ENCODE peak calls at places on chromosomes 3 and 15, in four cellular contexts. A is A549, R is HepG2, U is GM12878. L is an unnamed sample.

GRCh38 chr15:36644156-36644896 is 64.9 kb downstream of the CDIN1 start:
- DNase-seq in A (no peak), R (no peak), U (no peak), L (no peak)

GRCh38 chr15:26866298-26867198 is at the start of gene GABRA5:
- DNase-seq in A (peak; percentile 86), R (no peak), U (no peak), L (no peak)

GRCh38 chr3:197960694-197961581 is 921 bp downstream of the LMLN start:
- DNase-seq in A (no peak), R (no peak), U (no peak), L (peak; percentile 57)

GRCh38 chr3:48155122-48155521 is 33.1 kb downstream of the CDC25A start:
- DNase-seq in A (peak; percentile 36), R (no peak), U (no peak), L (no peak)

GRCh38 chr3:66486646-66487045 is 14.2 kb downstream of the LRIG1 start:
- DNase-seq in A (no peak), R (no peak), U (no peak), L (no peak)

GRCh38 chr3:13204177-13204581 is 130.9 kb upstream of the IQSEC1 start:
- DNase-seq in A (no peak), R (no peak), U (no peak), L (no peak)

GRCh38 chr3:85652322-85652721 is 693.5 kb downstream of the CADM2 start:
- DNase-seq in A (no peak), R (no peak), U (no peak), L (no peak)

GRCh38 chr3:141262306-141262705 is 30.7 kb downstream of the PXYLP1 start:
- DNase-seq in A (no peak), R (no peak), U (no peak), L (no peak)

GRCh38 chr3:94616833-94617232 is 554.0 kb downstream of the NSUN3 start:
- DNase-seq in A (peak; percentile 78), R (peak; percentile 50), U (no peak), L (no peak)

GRCh38 chr3:168511428-168512014 is 415.8 kb upstream of the GOLIM4 start:
- DNase-seq in A (peak; percentile 0), R (no peak), U (no peak), L (no peak)

GRCh38 chr3:160470181-160470580 is 20.6 kb upstream of the TRIM59 start:
- DNase-seq in A (no peak), R (no peak), U (no peak), L (no peak)

GRCh38 chr3:45064512-45065372 is 38.6 kb downstream of the CLEC3B start:
- DNase-seq in A (no peak), R (no peak), U (no peak), L (peak; percentile 64)

GRCh38 chr15:65856821-65857455 is 12.4 kb upstream of the RAB11A start:
- DNase-seq in A (peak; percentile 77), R (peak; percentile 64), U (no peak), L (peak; percentile 85)

GRCh38 chr3:141076026-141076797 is 25.1 kb downstream of the SPSB4 start:
- DNase-seq in A (no peak), R (no peak), U (no peak), L (no peak)

GRCh38 chr3:42300013-42300412 is 34.0 kb upstream of the CCK start:
- DNase-seq in A (peak; percentile 5), R (peak; percentile 10), U (no peak), L (no peak)

GRCh38 chr15:99439524-99439835 is 126.3 kb upstream of the MEF2A start:
- DNase-seq in A (no peak), R (no peak), U (no peak), L (no peak)

GRCh38 chr15:69074011-69074842 is 59.7 kb downstream of the NOX5 start:
- DNase-seq in A (peak; percentile 86), R (peak; percentile 20), U (no peak), L (no peak)

GRCh38 chr15:27250223-27250622 is 279.2 kb downstream of the GABRG3 start:
- DNase-seq in A (peak; percentile 12), R (no peak), U (no peak), L (no peak)

GRCh38 chr15:39177561-39177960 is 403.3 kb upstream of the THBS1 start:
- DNase-seq in A (no peak), R (no peak), U (no peak), L (no peak)

GRCh38 chr3:134365766-134366065 is 8.5 kb downstream of the AMOTL2 start:
- DNase-seq in A (no peak), R (no peak), U (no peak), L (no peak)

GRCh38 chr3:100354850-100355249 is 20.3 kb downstream of the NIT2 start:
- DNase-seq in A (no peak), R (no peak), U (no peak), L (no peak)

GRCh38 chr3:72144773-72145505 is 360.0 kb upstream of the PROK2 start:
- DNase-seq in A (no peak), R (peak; percentile 48), U (no peak), L (peak; percentile 79)

GRCh38 chr3:136305879-136306278 is 55.7 kb downstream of the PCCB start:
- DNase-seq in A (no peak), R (no peak), U (peak; percentile 8), L (no peak)

GRCh38 chr3:190716961-190717360 is 145.5 kb downstream of the GMNC start:
- DNase-seq in A (no peak), R (no peak), U (no peak), L (no peak)

DNA sequence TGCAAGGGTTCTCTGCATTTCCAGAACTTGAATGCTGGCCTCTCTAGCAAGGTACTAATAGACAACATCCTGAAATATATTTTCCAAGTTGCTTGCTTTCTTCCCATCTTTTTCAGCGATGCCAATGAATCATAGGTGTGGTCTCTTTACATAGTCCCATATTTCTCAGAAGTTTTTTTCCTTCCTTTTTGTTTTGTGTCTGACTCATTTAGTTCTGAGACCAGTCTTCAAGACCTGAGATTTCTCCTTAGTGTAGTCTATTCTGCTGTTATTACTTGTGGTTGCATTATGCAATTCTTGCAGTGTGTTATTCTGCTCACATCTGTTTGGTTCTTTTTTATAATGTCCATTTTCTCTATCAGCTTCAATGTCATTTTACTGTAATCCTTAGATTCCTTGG is 1265.0 kb upstream of the ALCAM start:
- DNase-seq in A (no peak), R (no peak), U (no peak), L (no peak)
- TF ChIP-seq POLR2AphosphoS2 in A (no peak), R (no peak), U (no peak), L (no peak)

DNA sequence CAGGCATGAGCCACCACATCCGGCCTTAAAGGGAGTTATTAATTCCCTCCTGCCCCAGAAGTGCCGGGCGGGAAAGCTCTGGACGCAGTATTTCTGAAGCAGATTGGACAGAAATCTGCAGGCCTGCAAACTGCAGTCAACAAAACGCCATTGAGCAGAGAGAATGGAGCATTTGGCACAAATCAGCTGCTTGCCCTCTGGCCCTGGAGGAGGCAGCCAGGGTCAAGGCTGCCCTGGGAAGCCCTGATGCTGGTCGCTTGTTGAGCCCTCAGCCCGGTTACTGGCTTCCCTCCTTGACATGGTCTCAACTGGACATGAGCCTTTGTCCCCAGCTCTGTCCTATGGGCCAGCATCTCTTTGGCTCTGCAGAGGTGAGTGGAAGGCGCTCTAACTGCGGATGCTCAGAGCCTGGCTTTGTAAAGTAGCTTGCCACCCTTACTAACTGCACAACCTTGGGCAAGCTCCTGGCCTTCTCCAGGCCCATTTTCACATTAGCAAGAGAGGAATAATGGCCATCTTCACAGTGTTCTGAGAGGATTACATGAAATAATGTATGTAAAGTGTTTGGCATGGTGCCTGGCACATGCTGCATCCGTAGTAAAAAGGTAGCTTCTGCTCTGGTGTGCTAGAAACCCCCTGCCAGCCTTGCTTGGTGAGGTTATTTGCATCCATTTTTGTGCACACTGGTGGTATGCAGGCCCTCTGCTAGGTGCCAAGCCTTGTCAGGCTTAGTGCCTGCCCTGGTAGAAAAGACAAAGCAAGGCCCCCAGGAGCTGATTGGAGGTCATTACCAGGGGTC is 4.1 kb downstream of the SEMA4B start:
- DNase-seq in A (no peak), R (no peak), U (no peak), L (no peak)
- TF ChIP-seq POLR2AphosphoS2 in A (no peak), R (no peak), U (no peak), L (no peak)

GRCh38 chr3:43910750-43911149 is 220.0 kb downstream of the ABHD5 start:
- DNase-seq in A (no peak), R (no peak), U (no peak), L (no peak)
- TF ChIP-seq POLR2AphosphoS2 in A (no peak), R (no peak), U (no peak), L (no peak)

GRCh38 chr15:79930509-79930908 is 33.7 kb upstream of the MTHFS start:
- DNase-seq in A (no peak), R (no peak), U (no peak), L (no peak)
- TF ChIP-seq POLR2AphosphoS2 in A (no peak), R (no peak), U (no peak), L (no peak)

GRCh38 chr3:17260257-17260656 is 375.5 kb downstream of the PLCL2 start:
- DNase-seq in A (no peak), R (no peak), U (no peak), L (no peak)

GRCh38 chr3:17261627-17262369 is 377.0 kb downstream of the PLCL2 start:
- DNase-seq in A (no peak), R (no peak), U (no peak), L (no peak)

GRCh38 chr3:17257269-17257668 is 372.5 kb downstream of the PLCL2 start:
- DNase-seq in A (no peak), R (no peak), U (no peak), L (no peak)

GRCh38 chr3:17258823-17259436 is 374.2 kb downstream of the PLCL2 start:
- DNase-seq in A (peak; percentile 45), R (peak; percentile 14), U (no peak), L (peak; percentile 41)
- TF ChIP-seq POLR2AphosphoS2 in A (no peak), R (no peak), U (no peak), L (no peak)

GRCh38 chr3:20080956-20081554 is 40.8 kb downstream of the KAT2B start:
- DNase-seq in A (peak; percentile 12), R (peak; percentile 40), U (peak; percentile 56), L (peak; percentile 8)
- TF ChIP-seq POLR2AphosphoS2 in A (no peak), R (no peak), U (no peak), L (no peak)

GRCh38 chr3:171255236-171255806 is 204.9 kb downstream of the TNIK start:
- DNase-seq in A (no peak), R (no peak), U (peak; percentile 75), L (no peak)
- TF ChIP-seq POLR2AphosphoS2 in A (no peak), R (no peak), U (no peak), L (no peak)

DNA sequence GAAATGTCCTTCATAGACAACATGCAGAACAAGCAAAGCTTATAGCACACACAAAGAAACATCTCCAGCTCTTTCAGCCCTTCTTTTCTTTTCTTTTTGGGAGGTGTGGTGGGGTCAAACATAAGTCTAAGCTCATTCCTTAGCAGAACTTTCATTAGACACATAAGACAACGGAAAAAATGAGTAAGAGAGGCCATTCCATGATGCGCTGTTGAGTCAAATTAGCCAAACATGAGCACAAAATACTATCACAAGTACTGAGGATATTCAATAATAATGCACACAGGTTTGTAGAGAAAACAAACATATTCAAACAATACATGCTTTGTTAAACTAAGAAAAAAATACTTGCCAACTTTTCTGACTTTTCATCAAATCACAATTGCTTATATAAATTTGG is 83.0 kb downstream of the PLOD2 start:
- DNase-seq in A (no peak), R (no peak), U (no peak), L (no peak)
- TF ChIP-seq POLR2AphosphoS2 in A (no peak), R (no peak), U (no peak), L (no peak)

L was measured in K562.